ENCODE peak calls at places on chromosomes 12 and 14, in eight cellular contexts. V is midbrain, O is hepatic stellate cell, M is amniotic stem cell, N is cardiac septum, A is GM13977, B is A172, H is foreskin fibroblast. D is an unnamed sample.

GRCh38 chr14:68941820-68942219 is 37.3 kb downstream of the ACTN1 start:
- DNase-seq in M (peak; percentile 25), N (no peak), A (no peak), H (peak; percentile 82), O (peak; percentile 91), B (peak; percentile 94), V (no peak), D (no peak)

GRCh38 chr14:95361373-95362179 is 41.9 kb upstream of the CLMN start:
- DNase-seq in N (no peak), A (peak; percentile 78), M (no peak), V (peak; percentile 17), O (no peak), H (no peak), B (no peak), D (no peak)

GRCh38 chr14:56887211-56887610 is 76.9 kb upstream of the OTX2 start:
- DNase-seq in N (no peak), B (no peak), O (no peak), A (no peak), M (no peak), V (no peak), H (no peak), D (no peak)

GRCh38 chr12:120229071-120229582 is 28.2 kb upstream of the RPLP0 start:
- DNase-seq in N (no peak), O (no peak), M (no peak), H (no peak), B (peak; percentile 67), A (no peak), V (no peak), D (no peak)

GRCh38 chr12:47825239-47825639 is 5.5 kb upstream of the HDAC7 start:
- DNase-seq in A (no peak), O (no peak), V (no peak), N (no peak), H (no peak), M (no peak), B (peak; percentile 27), D (no peak)

GRCh38 chr14:22829661-22830328 is at the start of gene MRPL52:
- DNase-seq in M (peak; percentile 83), V (peak; percentile 96), A (peak; percentile 91), N (peak; percentile 94), O (peak; percentile 92), H (peak; percentile 96), B (peak; percentile 75), D (peak; percentile 77)

GRCh38 chr12:116490481-116490880 is 68.7 kb upstream of the MAP1LC3B2 start:
- DNase-seq in N (no peak), B (no peak), O (no peak), V (no peak), M (no peak), H (peak; percentile 62), A (no peak), D (no peak)

GRCh38 chr12:69994593-69995222 is 169.7 kb downstream of the MYRFL start:
- DNase-seq in V (no peak), O (no peak), B (peak; percentile 16), N (no peak), M (no peak), H (no peak), A (no peak), D (no peak)

GRCh38 chr12:51980051-51980808 is 26.5 kb upstream of the TAMALIN start:
- DNase-seq in O (peak; percentile 87), H (peak; percentile 84), A (peak; percentile 83), B (peak; percentile 59), M (peak; percentile 14), N (peak; percentile 90), V (peak; percentile 64), D (peak; percentile 46)

GRCh38 chr14:24377660-24378059 is 9.7 kb downstream of the NFATC4 start:
- DNase-seq in B (no peak), O (no peak), V (no peak), H (no peak), A (no peak), M (no peak), N (no peak), D (no peak)

GRCh38 chr14:77175843-77176242 is 5.8 kb upstream of the TMEM63C start:
- DNase-seq in A (no peak), M (no peak), H (no peak), O (no peak), N (no peak), B (no peak), V (no peak), D (no peak)

GRCh38 chr12:118330421-118331018 is 42.2 kb downstream of the TAOK3 start:
- DNase-seq in O (peak; percentile 76), H (peak; percentile 90), M (peak; percentile 40), N (no peak), A (peak; percentile 45), B (no peak), V (no peak), D (no peak)

GRCh38 chr12:77947746-77948145 is 117.1 kb downstream of the NAV3 start:
- DNase-seq in O (no peak), M (no peak), A (no peak), H (no peak), V (no peak), N (no peak), B (no peak), D (no peak)

GRCh38 chr14:91255026-91255695 is 10.7 kb upstream of the GPR68 start:
- DNase-seq in N (no peak), O (no peak), M (no peak), B (no peak), V (no peak), A (no peak), H (peak; percentile 36), D (no peak)

GRCh38 chr14:99062772-99063418 is 209.1 kb downstream of the BCL11B start:
- DNase-seq in A (no peak), O (no peak), H (no peak), V (no peak), B (no peak), N (no peak), M (no peak), D (no peak)

GRCh38 chr12:63845726-63846125 is 1.2 kb downstream of the SRGAP1 start:
- DNase-seq in M (no peak), A (no peak), N (no peak), B (no peak), V (no peak), O (peak; percentile 26), H (peak; percentile 71), D (peak; percentile 45)

GRCh38 chr14:90778468-90779255 is 37.6 kb downstream of the TTC7B start:
- DNase-seq in A (no peak), N (no peak), V (no peak), B (no peak), M (no peak), H (no peak), O (no peak), D (no peak)

GRCh38 chr14:90274019-90274418 is 17.7 kb downstream of the PSMC1 start:
- DNase-seq in V (no peak), N (no peak), A (no peak), M (no peak), H (no peak), O (no peak), B (no peak), D (no peak)

GRCh38 chr12:109963743-109964429 is 32.3 kb downstream of the GIT2 start:
- DNase-seq in N (no peak), O (no peak), M (no peak), H (peak; percentile 64), A (no peak), V (no peak), B (peak; percentile 60), D (no peak)

GRCh38 chr12:56487448-56488040 is 417 bp downstream of the GLS2 start:
- DNase-seq in H (peak; percentile 39), B (no peak), N (no peak), V (no peak), A (peak; percentile 37), M (no peak), O (no peak), D (peak; percentile 35)

GRCh38 chr12:46981627-46982026 is 97.8 kb upstream of the PCED1B start:
- DNase-seq in V (no peak), N (no peak), B (peak; percentile 21), H (no peak), O (no peak), M (no peak), A (no peak), D (no peak)

GRCh38 chr14:105026033-105026785 is 5.3 kb upstream of the CDCA4 start:
- DNase-seq in M (no peak), A (peak; percentile 69), N (no peak), H (peak; percentile 69), O (no peak), B (peak; percentile 76), V (no peak), D (no peak)

D was measured in NCI-H748 treated with DMSO at 0.1 percent for 48 hours.